ENCODE peak calls at places on chromosomes 7 and 10, in ten cellular contexts. J is SW 1271; V is mesothelial cell of epicardium; P is stimulated activated CD4-positive, alpha-beta T cell treated with anti-CD3 and anti-CD28 coated beads, Interleukin-15, amount 100 ng/mL, for 48 hours; O is iris pigment epithelial cell; D is tibial artery; S is activated T-helper 1 cell treated with Interleukin-2 at 50 U/mL for 16 hours; F is breast epithelium; B is psoas muscle; E is AML-193. Y is an unnamed sample.

GRCh38 chr7:44275829-44276570 is 49.4 kb downstream of the CAMK2B start:
- DNase-seq in J (no peak), V (no peak), P (no peak), O (no peak), D (no peak), S (no peak), F (no peak), B (peak), E (no peak), Y (no peak)

GRCh38 chr7:29071203-29071804 is 75.0 kb downstream of the CPVL start:
- DNase-seq in J (no peak), V (no peak), P (no peak), O (no peak), D (no peak), S (no peak), F (no peak), B (no peak), E (no peak), Y (no peak)

GRCh38 chr10:77609781-77610272 is 27.8 kb downstream of the KCNMA1 start:
- DNase-seq in J (no peak), V (no peak), P (no peak), O (peak), D (no peak), S (no peak), F (no peak), B (no peak), E (no peak), Y (no peak)

GRCh38 chr7:151409555-151410404 is at the start of gene WDR86:
- DNase-seq in J (no peak), V (peak), P (no peak), O (no peak), D (no peak), S (no peak), F (no peak), B (no peak), E (no peak), Y (peak)

GRCh38 chr7:158344706-158345300 is 242.8 kb downstream of the PTPRN2 start:
- DNase-seq in J (no peak), V (no peak), P (no peak), O (no peak), D (no peak), S (no peak), F (peak), B (no peak), E (no peak), Y (no peak)

GRCh38 chr10:91713471-91714072 is 80.7 kb upstream of the PPP1R3C start:
- DNase-seq in J (no peak), V (no peak), P (no peak), O (no peak), D (no peak), S (no peak), F (no peak), B (no peak), E (no peak), Y (no peak)

GRCh38 chr7:44967571-44968446 is 11.0 kb downstream of the MYO1G start:
- DNase-seq in J (no peak), V (no peak), P (no peak), O (no peak), D (no peak), S (no peak), F (peak), B (no peak), E (no peak), Y (no peak)

GRCh38 chr10:84117683-84118394 is 21.5 kb upstream of the GHITM start:
- DNase-seq in J (no peak), V (no peak), P (no peak), O (no peak), D (no peak), S (no peak), F (no peak), B (no peak), E (no peak), Y (no peak)

GRCh38 chr10:118216071-118216470 is 126.1 kb downstream of the FAM204A start:
- DNase-seq in J (no peak), V (no peak), P (no peak), O (no peak), D (no peak), S (no peak), F (no peak), B (no peak), E (no peak), Y (no peak)

GRCh38 chr7:18577096-18577771 is 81.7 kb downstream of the HDAC9 start:
- DNase-seq in J (no peak), V (no peak), P (no peak), O (no peak), D (no peak), S (no peak), F (no peak), B (no peak), E (no peak), Y (no peak)

GRCh38 chr10:97913554-97913953 is 63.9 kb downstream of the GOLGA7B start:
- DNase-seq in J (no peak), V (no peak), P (no peak), O (no peak), D (no peak), S (no peak), F (no peak), B (no peak), E (no peak), Y (no peak)

GRCh38 chr10:110405401-110405800 is 92.3 kb upstream of the DUSP5 start:
- DNase-seq in J (no peak), V (no peak), P (no peak), O (peak), D (no peak), S (no peak), F (no peak), B (no peak), E (no peak), Y (no peak)

GRCh38 chr10:78755877-78756455 is 312.8 kb upstream of the ZMIZ1 start:
- DNase-seq in J (no peak), V (no peak), P (no peak), O (no peak), D (no peak), S (no peak), F (no peak), B (no peak), E (no peak), Y (no peak)

GRCh38 chr7:90917536-90917935 is 321.4 kb downstream of the CDK14 start:
- DNase-seq in J (no peak), V (no peak), P (no peak), O (no peak), D (no peak), S (no peak), F (no peak), B (no peak), E (no peak), Y (no peak)

GRCh38 chr10:102473445-102474331 is 22.3 kb upstream of the C10orf95 start:
- DNase-seq in J (no peak), V (no peak), P (no peak), O (no peak), D (no peak), S (no peak), F (no peak), B (no peak), E (no peak), Y (peak)

GRCh38 chr7:105098863-105099515 is 85.0 kb downstream of the KMT2E start:
- DNase-seq in J (no peak), V (no peak), P (no peak), O (peak), D (no peak), S (no peak), F (no peak), B (no peak), E (no peak), Y (no peak)

GRCh38 chr7:111198255-111198654 is 107.3 kb downstream of the LRRN3 start:
- DNase-seq in J (peak), V (no peak), P (no peak), O (peak), D (no peak), S (no peak), F (no peak), B (no peak), E (no peak), Y (no peak)

GRCh38 chr10:93152136-93152535 is 78.4 kb downstream of the CYP26A1 start:
- DNase-seq in J (peak), V (no peak), P (no peak), O (peak), D (no peak), S (no peak), F (no peak), B (no peak), E (no peak), Y (no peak)

GRCh38 chr7:50446542-50446960 is 3.6 kb downstream of the FIGNL1 start:
- DNase-seq in J (no peak), V (no peak), P (no peak), O (peak), D (no peak), S (no peak), F (no peak), B (no peak), E (no peak), Y (no peak)

GRCh38 chr10:43065761-43066160 is 11.1 kb upstream of the RET start:
- DNase-seq in J (no peak), V (no peak), P (no peak), O (no peak), D (no peak), S (no peak), F (no peak), B (no peak), E (no peak), Y (no peak)

GRCh38 chr7:36303202-36304098 is 86.2 kb upstream of the ANLN start:
- DNase-seq in J (peak), V (no peak), P (no peak), O (peak), D (peak), S (no peak), F (peak), B (peak), E (no peak), Y (no peak)

GRCh38 chr7:13991791-13992620 is 2.5 kb upstream of the ETV1 start:
- DNase-seq in J (no peak), V (no peak), P (no peak), O (peak), D (no peak), S (no peak), F (no peak), B (no peak), E (no peak), Y (no peak)

GRCh38 chr7:69129524-69129923 is 468.8 kb upstream of the AUTS2 start:
- DNase-seq in J (no peak), V (no peak), P (no peak), O (no peak), D (no peak), S (no peak), F (no peak), B (no peak), E (no peak), Y (no peak)

GRCh38 chr10:127905623-127906261 is 1.2 kb upstream of the PTPRE start:
- DNase-seq in J (no peak), V (peak), P (no peak), O (no peak), D (no peak), S (no peak), F (no peak), B (no peak), E (no peak), Y (no peak)

GRCh38 chr10:23391817-23392216 is 47.1 kb upstream of the OTUD1 start:
- DNase-seq in J (no peak), V (no peak), P (peak), O (no peak), D (no peak), S (no peak), F (no peak), B (no peak), E (no peak), Y (no peak)

GRCh38 chr10:130882911-130883310 is 428.6 kb downstream of the TCERG1L start:
- DNase-seq in J (no peak), V (no peak), P (no peak), O (no peak), D (no peak), S (no peak), F (no peak), B (no peak), E (no peak), Y (no peak)

GRCh38 chr10:113087082-113088029 is 137.3 kb downstream of the TCF7L2 start:
- DNase-seq in J (peak), V (no peak), P (no peak), O (peak), D (peak), S (no peak), F (no peak), B (peak), E (no peak), Y (no peak)

GRCh38 chr10:34203966-34204630 is 611.0 kb downstream of the PARD3 start:
- DNase-seq in J (no peak), V (no peak), P (no peak), O (no peak), D (no peak), S (no peak), F (no peak), B (no peak), E (no peak), Y (no peak)

GRCh38 chr7:44326261-44327125 is 1.1 kb upstream of the CAMK2B start:
- DNase-seq in J (no peak), V (no peak), P (no peak), O (no peak), D (no peak), S (no peak), F (peak), B (no peak), E (no peak), Y (no peak)

GRCh38 chr10:77869626-77870420 is 56.7 kb downstream of the DLG5 start:
- DNase-seq in J (no peak), V (no peak), P (no peak), O (no peak), D (no peak), S (no peak), F (no peak), B (no peak), E (no peak), Y (no peak)

GRCh38 chr7:23893172-23893941 is 183.3 kb downstream of the STK31 start:
- DNase-seq in J (no peak), V (no peak), P (no peak), O (peak), D (no peak), S (no peak), F (no peak), B (no peak), E (no peak), Y (no peak)

GRCh38 chr7:142320883-142321282 is 63.0 kb upstream of the PRSS58 start:
- DNase-seq in J (no peak), V (no peak), P (no peak), O (no peak), D (no peak), S (no peak), F (no peak), B (no peak), E (no peak), Y (no peak)

GRCh38 chr7:101104799-101105198 is 19.5 kb downstream of the TRIM56 start:
- DNase-seq in J (no peak), V (no peak), P (no peak), O (no peak), D (no peak), S (no peak), F (no peak), B (no peak), E (no peak), Y (no peak)

GRCh38 chr7:30920021-30920583 is 8.4 kb downstream of the AQP1 start:
- DNase-seq in J (no peak), V (no peak), P (no peak), O (no peak), D (peak), S (no peak), F (peak), B (no peak), E (no peak), Y (no peak)

GRCh38 chr10:120552262-120552661 is 95.2 kb downstream of the PLPP4 start:
- DNase-seq in J (no peak), V (no peak), P (no peak), O (no peak), D (no peak), S (no peak), F (no peak), B (no peak), E (no peak), Y (no peak)

GRCh38 chr7:137975223-137975622 is 26.7 kb downstream of the CREB3L2 start:
- DNase-seq in J (no peak), V (no peak), P (no peak), O (peak), D (peak), S (no peak), F (no peak), B (no peak), E (no peak), Y (no peak)

GRCh38 chr7:23268167-23268566 is 21.6 kb downstream of the GPNMB start:
- DNase-seq in J (no peak), V (no peak), P (no peak), O (no peak), D (no peak), S (no peak), F (no peak), B (no peak), E (no peak), Y (no peak)

GRCh38 chr7:129805086-129805719 is 147.6 kb downstream of the UBE2H start:
- DNase-seq in J (no peak), V (no peak), P (no peak), O (no peak), D (no peak), S (no peak), F (no peak), B (no peak), E (no peak), Y (no peak)

GRCh38 chr10:122407375-122408125 is 33.0 kb downstream of the PLEKHA1 start:
- DNase-seq in J (no peak), V (no peak), P (peak), O (no peak), D (peak), S (no peak), F (no peak), B (no peak), E (no peak), Y (no peak)

Y was measured in activated effector memory CD4-positive, alpha-beta T cell treated with Interleukin-2 at 50 U/mL for 16 hours.